ENCODE peak calls at places on chromosomes 1 and 21, in five cellular contexts. P, K, L, U and X are unnamed samples.

GRCh38 chr1:32321712-32322291 is 14.2 kb downstream of the MARCKSL1 start:
- DNase-seq in K (no peak), U (no peak), P (no peak), L (no peak), X (no peak)

GRCh38 chr1:94503153-94503552 is 38.4 kb downstream of the F3 start:
- DNase-seq in L (no peak), K (no peak), U (no peak), P (no peak), X (no peak)

GRCh38 chr1:93864175-93864574 is 14.8 kb downstream of the DNTTIP2 start:
- DNase-seq in U (no peak), P (no peak), K (no peak), L (no peak), X (peak)

GRCh38 chr1:26701995-26702679 is 6.3 kb downstream of the ARID1A start:
- DNase-seq in P (no peak), K (no peak), L (no peak), U (no peak), X (no peak)

GRCh38 chr1:204834329-204834728 is 36.3 kb upstream of the NFASC start:
- DNase-seq in K (no peak), U (peak), L (no peak), P (no peak), X (peak)

GRCh38 chr1:161730050-161730564 is 8.8 kb downstream of the FCRLB start:
- DNase-seq in K (no peak), L (no peak), P (no peak), U (no peak), X (no peak)

GRCh38 chr1:159171688-159172501 is 480 bp downstream of the CADM3 start:
- DNase-seq in K (peak), U (peak), L (no peak), P (no peak), X (no peak)

GRCh38 chr21:37338671-37339526 is 27.7 kb upstream of the DYRK1A start:
- DNase-seq in U (no peak), K (no peak), P (peak), L (no peak), X (peak)

GRCh38 chr1:111990026-111990877 is 784 bp upstream of the KCND3 start:
- DNase-seq in K (peak), U (peak), P (no peak), L (peak), X (no peak)

GRCh38 chr1:166974647-166975345 is 544 bp downstream of the ILDR2 start:
- DNase-seq in P (no peak), L (no peak), U (no peak), K (no peak), X (no peak)

GRCh38 chr1:206770531-206771352 is at the start of gene IL19:
- DNase-seq in U (no peak), P (no peak), K (no peak), L (no peak), X (peak)

GRCh38 chr21:39406065-39406464 is 39.5 kb downstream of the LCA5L start:
- DNase-seq in L (no peak), U (no peak), P (no peak), K (no peak), X (no peak)

GRCh38 chr1:201024251-201024998 is 911 bp upstream of the KIF21B start:
- DNase-seq in K (no peak), L (no peak), P (no peak), U (no peak), X (peak)

GRCh38 chr21:16330340-16331319 is 600.8 kb downstream of the USP25 start:
- DNase-seq in P (peak), U (no peak), L (no peak), K (peak), X (peak)

GRCh38 chr1:59081795-59082194 is 215.1 kb upstream of the FGGY start:
- DNase-seq in K (no peak), U (no peak), L (no peak), P (no peak), X (no peak)

GRCh38 chr1:58401991-58402390 is 144.5 kb downstream of the OMA1 start:
- DNase-seq in P (no peak), K (no peak), U (peak), L (no peak), X (no peak)

GRCh38 chr21:17441370-17441769 is 71.5 kb upstream of the CXADR start:
- DNase-seq in P (no peak), K (peak), U (no peak), L (peak), X (no peak)

GRCh38 chr1:214349781-214350180 is 68.8 kb downstream of the SMYD2 start:
- DNase-seq in K (no peak), L (no peak), U (no peak), P (no peak), X (peak)

GRCh38 chr1:150550222-150551048 is 1.2 kb downstream of the ADAMTSL4 start:
- DNase-seq in P (no peak), K (no peak), L (no peak), U (no peak), X (peak)

GRCh38 chr1:211257831-211258225 is 1.3 kb upstream of the RCOR3 start:
- DNase-seq in K (no peak), P (no peak), L (no peak), U (no peak), X (no peak)

GRCh38 chr1:61851849-61852692 is 109.8 kb downstream of the PATJ start:
- DNase-seq in U (no peak), L (no peak), K (peak), P (peak), X (no peak)

GRCh38 chr1:91948501-91949355 is 473 bp upstream of the BRDT start:
- DNase-seq in K (no peak), P (no peak), U (no peak), L (no peak), X (peak)

GRCh38 chr1:24890861-24891260 is 39.2 kb downstream of the RUNX3 start:
- DNase-seq in K (no peak), P (no peak), U (no peak), L (no peak), X (no peak)

GRCh38 chr1:96703186-96703585 is 18.4 kb upstream of the PTBP2 start:
- DNase-seq in L (no peak), U (no peak), K (no peak), P (no peak), X (no peak)

GRCh38 chr1:19387045-19387467 is 74.9 kb downstream of the SLC66A1 start:
- DNase-seq in U (no peak), P (no peak), K (no peak), L (no peak), X (no peak)

GRCh38 chr21:33425825-33426224 is 22.6 kb downstream of the IFNGR2 start:
- DNase-seq in P (no peak), U (no peak), L (no peak), K (no peak), X (no peak)

GRCh38 chr1:42736152-42736551 is 3.9 kb downstream of the CLDN19 start:
- DNase-seq in L (no peak), K (no peak), P (no peak), U (peak), X (no peak)

GRCh38 chr1:174051956-174052355 is 29.8 kb upstream of the RC3H1 start:
- DNase-seq in U (no peak), K (no peak), L (no peak), P (no peak), X (no peak)

GRCh38 chr1:113322439-113322838 is 67.9 kb upstream of the MAGI3 start:
- DNase-seq in K (no peak), U (no peak), L (no peak), P (no peak), X (no peak)

GRCh38 chr1:234503193-234504050 is 24.4 kb upstream of the TARBP1 start:
- DNase-seq in U (no peak), L (no peak), K (no peak), P (no peak), X (no peak)